ENCODE peak calls at places on chromosomes 1 and 21, in six cellular contexts. X is A549, N is HCT116, H is ovary, E is breast epithelium, B is body of pancreas. W is an unnamed sample.

GRCh38 chr1:218546314-218546713 is 201.2 kb downstream of the TGFB2 start:
- DNase-seq in X (no peak), B (no peak), N (no peak), E (no peak), H (no peak), W (no peak)

GRCh38 chr1:53919675-53920066 is 25.7 kb downstream of the DIO1 start:
- DNase-seq in H (no peak), E (no peak), X (no peak), B (no peak), N (no peak), W (no peak)

GRCh38 chr1:31910933-31911332 is 27.2 kb downstream of the PTP4A2 start:
- DNase-seq in E (no peak), H (no peak), B (no peak), X (no peak), N (no peak), W (no peak)

GRCh38 chr1:48916121-48917069 is 139.7 kb upstream of the BEND5 start:
- DNase-seq in H (no peak), B (no peak), X (peak; percentile 21), E (no peak), N (peak; percentile 8), W (no peak)

GRCh38 chr1:28887835-28888682 is 26.3 kb upstream of the EPB41 start:
- DNase-seq in B (peak; percentile 51), X (no peak), N (no peak), H (peak; percentile 57), E (no peak), W (no peak)

GRCh38 chr1:83998599-83999315 is at the start of gene TTLL7:
- DNase-seq in E (peak; percentile 63), H (peak; percentile 60), B (peak; percentile 85), N (no peak), X (peak; percentile 33), W (peak; percentile 33)

GRCh38 chr1:223355699-223356098 is 8.3 kb downstream of the SUSD4 start:
- DNase-seq in N (no peak), X (no peak), B (no peak), H (no peak), E (no peak), W (peak; percentile 53)

GRCh38 chr1:237205400-237206064 is 163.5 kb downstream of the RYR2 start:
- DNase-seq in E (no peak), H (peak; percentile 73), B (peak; percentile 17), N (no peak), X (no peak), W (no peak)

DNA sequence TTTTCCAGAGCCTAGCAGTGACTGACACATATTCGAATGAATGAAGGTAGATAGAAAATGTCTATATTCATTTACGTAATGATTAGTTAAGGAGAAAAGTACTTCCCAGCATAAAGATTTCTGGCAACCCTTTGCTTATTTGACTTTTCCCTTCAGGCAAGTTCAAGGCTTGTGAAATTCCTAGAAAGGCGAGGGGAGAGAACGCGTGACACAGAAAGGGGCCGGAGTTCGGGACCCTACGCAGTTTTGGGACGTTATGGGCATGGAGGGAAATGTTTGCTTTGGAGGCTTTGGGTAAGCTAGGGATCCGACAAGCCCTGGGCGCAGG is 472 bp upstream of the USP25 start:
- DNase-seq in H (no peak), E (no peak), N (no peak), B (no peak), X (no peak), W (no peak)
- TF ChIP-seq POLR2A in H (no peak), E (no peak), N (no peak), B (no peak), X (peak; percentile 31), W (no peak)

DNA sequence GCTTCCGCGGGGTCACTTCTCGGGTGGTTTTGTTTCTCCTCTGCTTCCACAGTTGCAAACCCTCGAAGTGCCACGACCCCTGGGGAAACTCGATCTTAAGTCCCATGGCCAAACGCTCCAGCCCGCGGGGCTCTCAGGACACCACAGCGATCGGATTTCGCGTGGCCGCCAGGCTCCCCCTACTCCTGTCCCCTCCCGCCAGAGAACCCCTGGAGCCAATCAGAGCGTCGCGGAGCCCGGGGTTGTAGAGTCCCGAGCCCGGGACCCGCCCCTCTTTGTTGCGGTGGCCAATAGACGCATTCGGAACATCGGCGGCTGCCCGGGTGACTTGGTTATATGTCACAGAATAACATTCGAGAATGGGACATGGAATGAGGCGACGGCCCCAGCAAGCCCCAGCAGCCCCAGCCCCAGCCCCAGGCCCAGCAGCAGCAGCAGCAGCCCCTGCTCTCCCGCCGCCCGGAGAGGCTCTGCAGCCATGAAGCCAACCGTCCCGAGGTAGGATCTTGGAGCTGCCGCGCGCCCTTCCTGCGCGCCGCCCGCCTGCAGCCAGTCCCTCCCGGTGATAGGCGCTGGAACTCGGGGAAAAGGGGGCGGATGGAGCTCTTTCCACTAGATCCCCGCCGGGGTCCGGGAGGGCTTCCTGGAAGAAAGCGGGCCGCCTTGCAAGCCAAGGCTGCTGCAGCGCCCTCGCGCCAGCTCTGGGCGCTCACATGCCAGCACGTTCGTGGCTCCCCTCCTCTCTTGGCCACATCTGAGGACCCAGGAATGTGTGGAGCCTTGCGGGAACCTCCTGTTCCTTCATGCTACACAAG is at the start of gene VASH2:
- DNase-seq in H (peak; percentile 61), N (peak; percentile 57), E (peak; percentile 80), X (peak; percentile 86), B (peak; percentile 67), W (peak; percentile 96)
- TF ChIP-seq CTCF in H (no peak), N (no peak), E (no peak), X (no peak), B (no peak), W (no peak)

GRCh38 chr1:93816970-93817738 is 61.9 kb downstream of the DNTTIP2 start:
- DNase-seq in E (no peak), H (no peak), B (no peak), N (no peak), X (no peak), W (no peak)
- TF ChIP-seq POLR2A in E (no peak), H (no peak), B (no peak), N (no peak), X (no peak), W (no peak)

DNA sequence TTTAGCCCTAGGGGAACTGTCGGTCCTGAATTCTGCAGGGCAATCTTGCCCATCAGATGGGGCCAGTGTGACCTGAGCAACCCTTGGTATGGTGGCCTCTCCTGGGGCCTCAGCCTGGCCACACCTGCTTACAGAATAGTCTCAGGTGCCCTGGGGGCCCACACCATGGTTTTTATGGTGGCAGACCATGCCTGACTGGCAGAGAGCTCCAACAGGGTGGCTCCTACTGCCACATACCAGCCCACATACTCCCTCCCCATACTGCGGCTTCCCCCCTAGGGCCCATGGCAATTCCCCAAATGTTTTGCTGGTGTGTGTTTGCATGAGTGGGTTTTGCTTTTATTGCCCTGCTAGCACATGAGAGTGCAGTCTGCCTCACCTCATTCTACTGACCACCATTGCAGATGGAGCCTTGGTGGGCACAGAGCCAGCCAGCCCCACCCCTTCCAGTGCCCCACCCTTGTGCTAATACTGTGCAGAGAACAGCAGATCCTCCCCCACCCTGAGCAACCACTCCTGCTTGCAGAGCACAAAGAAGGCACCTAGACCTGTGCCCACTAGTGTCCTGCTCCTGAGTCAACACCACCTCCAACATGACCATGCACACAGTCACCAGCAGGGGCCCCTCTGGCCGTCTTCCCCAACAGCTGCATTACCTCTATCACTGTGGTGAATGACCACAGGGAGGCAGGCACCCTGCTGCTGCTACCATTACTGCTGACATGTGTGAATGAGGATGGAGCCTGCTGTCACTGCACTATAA is 86.8 kb downstream of the GDAP2 start:
- DNase-seq in H (no peak), E (no peak), N (peak; percentile 12), X (no peak), B (no peak), W (no peak)
- TF ChIP-seq CTCF in H (no peak), E (no peak), N (peak; percentile 47), X (no peak), B (no peak), W (no peak)

GRCh38 chr1:184423649-184424048 is 36.8 kb downstream of the C1orf21 start:
- DNase-seq in B (no peak), E (no peak), X (no peak), H (no peak), N (no peak), W (no peak)
- TF ChIP-seq POLR2A in B (no peak), E (no peak), X (no peak), H (no peak), N (no peak), W (no peak)

GRCh38 chr1:33328817-33329216 is 7.9 kb upstream of the A3GALT2 start:
- DNase-seq in B (no peak), H (peak; percentile 9), X (no peak), E (peak; percentile 20), N (no peak), W (no peak)
- TF ChIP-seq CTCF in B (no peak), H (no peak), X (no peak), E (no peak), N (no peak), W (no peak)

W was measured in lower leg skin.